ENCODE peak calls at places on chromosomes 5 and 9, in ten cellular contexts. One of them, this sample, is unnamed.

GRCh38 chr5:139862313-139862712 is 66.7 kb downstream of the PSD2 start:
- DNase-seq in stimulated activated CD4-positive, alpha-beta T cell treated with anti-CD3 and anti-CD28 coated beads, Interleukin-12 subunit alpha, Interleukin-12 subunit beta, amount 100 ng/mL, for 4 hours: no peak
- DNase-seq in amniotic stem cell: no peak
- DNase-seq in fibroblast of lung: peak
- DNase-seq in caudate nucleus: no peak
- DNase-seq in choroid plexus epithelial cell: peak
- DNase-seq in activated T-cell treated with anti-CD3 and anti-CD28 coated beads, Interleukin-2, amount 50 U/mL, for 72 hours: no peak
- DNase-seq in gastrocnemius medialis: no peak
- DNase-seq in stimulated activated CD8-positive, alpha-beta memory T cell treated with anti-CD3 and anti-CD28 coated beads, Interleukin-4, amount 100 ng/mL, for 24 hours: no peak
- DNase-seq in HTR-8/SVneo: no peak
- DNase-seq in this sample: no peak

GRCh38 chr5:2634399-2635176 is 116.9 kb downstream of the IRX2 start:
- DNase-seq in stimulated activated CD4-positive, alpha-beta T cell treated with anti-CD3 and anti-CD28 coated beads, Interleukin-12 subunit alpha, Interleukin-12 subunit beta, amount 100 ng/mL, for 4 hours: no peak
- DNase-seq in amniotic stem cell: no peak
- DNase-seq in fibroblast of lung: no peak
- DNase-seq in caudate nucleus: no peak
- DNase-seq in choroid plexus epithelial cell: no peak
- DNase-seq in activated T-cell treated with anti-CD3 and anti-CD28 coated beads, Interleukin-2, amount 50 U/mL, for 72 hours: no peak
- DNase-seq in gastrocnemius medialis: no peak
- DNase-seq in stimulated activated CD8-positive, alpha-beta memory T cell treated with anti-CD3 and anti-CD28 coated beads, Interleukin-4, amount 100 ng/mL, for 24 hours: no peak
- DNase-seq in HTR-8/SVneo: no peak
- DNase-seq in this sample: no peak

GRCh38 chr9:21381752-21382339 is 3.4 kb downstream of the IFNA2 start:
- DNase-seq in stimulated activated CD4-positive, alpha-beta T cell treated with anti-CD3 and anti-CD28 coated beads, Interleukin-12 subunit alpha, Interleukin-12 subunit beta, amount 100 ng/mL, for 4 hours: no peak
- DNase-seq in amniotic stem cell: no peak
- DNase-seq in fibroblast of lung: no peak
- DNase-seq in caudate nucleus: no peak
- DNase-seq in choroid plexus epithelial cell: no peak
- DNase-seq in activated T-cell treated with anti-CD3 and anti-CD28 coated beads, Interleukin-2, amount 50 U/mL, for 72 hours: peak
- DNase-seq in gastrocnemius medialis: no peak
- DNase-seq in stimulated activated CD8-positive, alpha-beta memory T cell treated with anti-CD3 and anti-CD28 coated beads, Interleukin-4, amount 100 ng/mL, for 24 hours: no peak
- DNase-seq in HTR-8/SVneo: no peak
- DNase-seq in this sample: no peak

GRCh38 chr5:123344819-123345426 is 78.3 kb downstream of the CEP120 start:
- DNase-seq in stimulated activated CD4-positive, alpha-beta T cell treated with anti-CD3 and anti-CD28 coated beads, Interleukin-12 subunit alpha, Interleukin-12 subunit beta, amount 100 ng/mL, for 4 hours: no peak
- DNase-seq in amniotic stem cell: peak
- DNase-seq in fibroblast of lung: peak
- DNase-seq in caudate nucleus: peak
- DNase-seq in choroid plexus epithelial cell: peak
- DNase-seq in activated T-cell treated with anti-CD3 and anti-CD28 coated beads, Interleukin-2, amount 50 U/mL, for 72 hours: no peak
- DNase-seq in gastrocnemius medialis: no peak
- DNase-seq in stimulated activated CD8-positive, alpha-beta memory T cell treated with anti-CD3 and anti-CD28 coated beads, Interleukin-4, amount 100 ng/mL, for 24 hours: no peak
- DNase-seq in HTR-8/SVneo: peak
- DNase-seq in this sample: peak

GRCh38 chr5:139205144-139205543 is 7.0 kb upstream of the SIL1 start:
- DNase-seq in stimulated activated CD4-positive, alpha-beta T cell treated with anti-CD3 and anti-CD28 coated beads, Interleukin-12 subunit alpha, Interleukin-12 subunit beta, amount 100 ng/mL, for 4 hours: no peak
- DNase-seq in amniotic stem cell: no peak
- DNase-seq in fibroblast of lung: no peak
- DNase-seq in caudate nucleus: no peak
- DNase-seq in choroid plexus epithelial cell: no peak
- DNase-seq in activated T-cell treated with anti-CD3 and anti-CD28 coated beads, Interleukin-2, amount 50 U/mL, for 72 hours: no peak
- DNase-seq in gastrocnemius medialis: no peak
- DNase-seq in stimulated activated CD8-positive, alpha-beta memory T cell treated with anti-CD3 and anti-CD28 coated beads, Interleukin-4, amount 100 ng/mL, for 24 hours: no peak
- DNase-seq in HTR-8/SVneo: no peak
- DNase-seq in this sample: no peak

GRCh38 chr9:100601216-100601615 is 23.3 kb downstream of the CAVIN4 start:
- DNase-seq in stimulated activated CD4-positive, alpha-beta T cell treated with anti-CD3 and anti-CD28 coated beads, Interleukin-12 subunit alpha, Interleukin-12 subunit beta, amount 100 ng/mL, for 4 hours: no peak
- DNase-seq in amniotic stem cell: no peak
- DNase-seq in fibroblast of lung: peak
- DNase-seq in caudate nucleus: peak
- DNase-seq in choroid plexus epithelial cell: peak
- DNase-seq in activated T-cell treated with anti-CD3 and anti-CD28 coated beads, Interleukin-2, amount 50 U/mL, for 72 hours: peak
- DNase-seq in gastrocnemius medialis: no peak
- DNase-seq in stimulated activated CD8-positive, alpha-beta memory T cell treated with anti-CD3 and anti-CD28 coated beads, Interleukin-4, amount 100 ng/mL, for 24 hours: no peak
- DNase-seq in HTR-8/SVneo: peak
- DNase-seq in this sample: peak

GRCh38 chr5:59418766-59419165 is 474.8 kb downstream of the PDE4D start:
- DNase-seq in stimulated activated CD4-positive, alpha-beta T cell treated with anti-CD3 and anti-CD28 coated beads, Interleukin-12 subunit alpha, Interleukin-12 subunit beta, amount 100 ng/mL, for 4 hours: no peak
- DNase-seq in amniotic stem cell: no peak
- DNase-seq in fibroblast of lung: no peak
- DNase-seq in caudate nucleus: no peak
- DNase-seq in choroid plexus epithelial cell: no peak
- DNase-seq in activated T-cell treated with anti-CD3 and anti-CD28 coated beads, Interleukin-2, amount 50 U/mL, for 72 hours: no peak
- DNase-seq in gastrocnemius medialis: no peak
- DNase-seq in stimulated activated CD8-positive, alpha-beta memory T cell treated with anti-CD3 and anti-CD28 coated beads, Interleukin-4, amount 100 ng/mL, for 24 hours: no peak
- DNase-seq in HTR-8/SVneo: no peak
- DNase-seq in this sample: no peak

GRCh38 chr9:8364021-8364782 is 564.6 kb upstream of the DMAC1 start:
- DNase-seq in stimulated activated CD4-positive, alpha-beta T cell treated with anti-CD3 and anti-CD28 coated beads, Interleukin-12 subunit alpha, Interleukin-12 subunit beta, amount 100 ng/mL, for 4 hours: no peak
- DNase-seq in amniotic stem cell: no peak
- DNase-seq in fibroblast of lung: no peak
- DNase-seq in caudate nucleus: peak
- DNase-seq in choroid plexus epithelial cell: no peak
- DNase-seq in activated T-cell treated with anti-CD3 and anti-CD28 coated beads, Interleukin-2, amount 50 U/mL, for 72 hours: no peak
- DNase-seq in gastrocnemius medialis: no peak
- DNase-seq in stimulated activated CD8-positive, alpha-beta memory T cell treated with anti-CD3 and anti-CD28 coated beads, Interleukin-4, amount 100 ng/mL, for 24 hours: no peak
- DNase-seq in HTR-8/SVneo: no peak
- DNase-seq in this sample: no peak

GRCh38 chr9:110583237-110583636 is 3.7 kb upstream of the SVEP1 start:
- DNase-seq in stimulated activated CD4-positive, alpha-beta T cell treated with anti-CD3 and anti-CD28 coated beads, Interleukin-12 subunit alpha, Interleukin-12 subunit beta, amount 100 ng/mL, for 4 hours: no peak
- DNase-seq in amniotic stem cell: no peak
- DNase-seq in fibroblast of lung: no peak
- DNase-seq in caudate nucleus: no peak
- DNase-seq in choroid plexus epithelial cell: peak
- DNase-seq in activated T-cell treated with anti-CD3 and anti-CD28 coated beads, Interleukin-2, amount 50 U/mL, for 72 hours: no peak
- DNase-seq in gastrocnemius medialis: no peak
- DNase-seq in stimulated activated CD8-positive, alpha-beta memory T cell treated with anti-CD3 and anti-CD28 coated beads, Interleukin-4, amount 100 ng/mL, for 24 hours: no peak
- DNase-seq in HTR-8/SVneo: peak
- DNase-seq in this sample: no peak

GRCh38 chr9:129895376-129896268 is 60.4 kb downstream of the USP20 start:
- DNase-seq in stimulated activated CD4-positive, alpha-beta T cell treated with anti-CD3 and anti-CD28 coated beads, Interleukin-12 subunit alpha, Interleukin-12 subunit beta, amount 100 ng/mL, for 4 hours: no peak
- DNase-seq in amniotic stem cell: no peak
- DNase-seq in fibroblast of lung: no peak
- DNase-seq in caudate nucleus: no peak
- DNase-seq in choroid plexus epithelial cell: no peak
- DNase-seq in activated T-cell treated with anti-CD3 and anti-CD28 coated beads, Interleukin-2, amount 50 U/mL, for 72 hours: peak
- DNase-seq in gastrocnemius medialis: no peak
- DNase-seq in stimulated activated CD8-positive, alpha-beta memory T cell treated with anti-CD3 and anti-CD28 coated beads, Interleukin-4, amount 100 ng/mL, for 24 hours: no peak
- DNase-seq in HTR-8/SVneo: no peak
- DNase-seq in this sample: no peak

GRCh38 chr5:1513326-1514026 is 10.3 kb downstream of the LPCAT1 start:
- DNase-seq in stimulated activated CD4-positive, alpha-beta T cell treated with anti-CD3 and anti-CD28 coated beads, Interleukin-12 subunit alpha, Interleukin-12 subunit beta, amount 100 ng/mL, for 4 hours: no peak
- DNase-seq in amniotic stem cell: no peak
- DNase-seq in fibroblast of lung: no peak
- DNase-seq in caudate nucleus: no peak
- DNase-seq in choroid plexus epithelial cell: no peak
- DNase-seq in activated T-cell treated with anti-CD3 and anti-CD28 coated beads, Interleukin-2, amount 50 U/mL, for 72 hours: no peak
- DNase-seq in gastrocnemius medialis: peak
- DNase-seq in stimulated activated CD8-positive, alpha-beta memory T cell treated with anti-CD3 and anti-CD28 coated beads, Interleukin-4, amount 100 ng/mL, for 24 hours: no peak
- DNase-seq in HTR-8/SVneo: no peak
- DNase-seq in this sample: no peak

GRCh38 chr9:121599186-121599871 is 52.1 kb upstream of the DAB2IP start:
- DNase-seq in stimulated activated CD4-positive, alpha-beta T cell treated with anti-CD3 and anti-CD28 coated beads, Interleukin-12 subunit alpha, Interleukin-12 subunit beta, amount 100 ng/mL, for 4 hours: no peak
- DNase-seq in amniotic stem cell: no peak
- DNase-seq in fibroblast of lung: peak
- DNase-seq in caudate nucleus: no peak
- DNase-seq in choroid plexus epithelial cell: no peak
- DNase-seq in activated T-cell treated with anti-CD3 and anti-CD28 coated beads, Interleukin-2, amount 50 U/mL, for 72 hours: no peak
- DNase-seq in gastrocnemius medialis: peak
- DNase-seq in stimulated activated CD8-positive, alpha-beta memory T cell treated with anti-CD3 and anti-CD28 coated beads, Interleukin-4, amount 100 ng/mL, for 24 hours: no peak
- DNase-seq in HTR-8/SVneo: peak
- DNase-seq in this sample: peak

GRCh38 chr5:10984021-10984420 is 223.0 kb upstream of the DAP start:
- DNase-seq in stimulated activated CD4-positive, alpha-beta T cell treated with anti-CD3 and anti-CD28 coated beads, Interleukin-12 subunit alpha, Interleukin-12 subunit beta, amount 100 ng/mL, for 4 hours: no peak
- DNase-seq in amniotic stem cell: no peak
- DNase-seq in fibroblast of lung: no peak
- DNase-seq in caudate nucleus: no peak
- DNase-seq in choroid plexus epithelial cell: no peak
- DNase-seq in activated T-cell treated with anti-CD3 and anti-CD28 coated beads, Interleukin-2, amount 50 U/mL, for 72 hours: no peak
- DNase-seq in gastrocnemius medialis: no peak
- DNase-seq in stimulated activated CD8-positive, alpha-beta memory T cell treated with anti-CD3 and anti-CD28 coated beads, Interleukin-4, amount 100 ng/mL, for 24 hours: no peak
- DNase-seq in HTR-8/SVneo: no peak
- DNase-seq in this sample: no peak

GRCh38 chr9:21031091-21031817 is at the start of gene HACD4:
- DNase-seq in stimulated activated CD4-positive, alpha-beta T cell treated with anti-CD3 and anti-CD28 coated beads, Interleukin-12 subunit alpha, Interleukin-12 subunit beta, amount 100 ng/mL, for 4 hours: peak
- DNase-seq in amniotic stem cell: no peak
- DNase-seq in fibroblast of lung: peak
- DNase-seq in caudate nucleus: peak
- DNase-seq in choroid plexus epithelial cell: peak
- DNase-seq in activated T-cell treated with anti-CD3 and anti-CD28 coated beads, Interleukin-2, amount 50 U/mL, for 72 hours: peak
- DNase-seq in gastrocnemius medialis: peak
- DNase-seq in stimulated activated CD8-positive, alpha-beta memory T cell treated with anti-CD3 and anti-CD28 coated beads, Interleukin-4, amount 100 ng/mL, for 24 hours: peak
- DNase-seq in HTR-8/SVneo: no peak
- DNase-seq in this sample: no peak

GRCh38 chr9:95316274-95316673 is 1.2 kb downstream of the FANCC start:
- DNase-seq in stimulated activated CD4-positive, alpha-beta T cell treated with anti-CD3 and anti-CD28 coated beads, Interleukin-12 subunit alpha, Interleukin-12 subunit beta, amount 100 ng/mL, for 4 hours: no peak
- DNase-seq in amniotic stem cell: no peak
- DNase-seq in fibroblast of lung: no peak
- DNase-seq in caudate nucleus: no peak
- DNase-seq in choroid plexus epithelial cell: no peak
- DNase-seq in activated T-cell treated with anti-CD3 and anti-CD28 coated beads, Interleukin-2, amount 50 U/mL, for 72 hours: no peak
- DNase-seq in gastrocnemius medialis: no peak
- DNase-seq in stimulated activated CD8-positive, alpha-beta memory T cell treated with anti-CD3 and anti-CD28 coated beads, Interleukin-4, amount 100 ng/mL, for 24 hours: no peak
- DNase-seq in HTR-8/SVneo: no peak
- DNase-seq in this sample: no peak

GRCh38 chr9:133333566-133333965 is 2.4 kb downstream of the SURF6 start:
- DNase-seq in stimulated activated CD4-positive, alpha-beta T cell treated with anti-CD3 and anti-CD28 coated beads, Interleukin-12 subunit alpha, Interleukin-12 subunit beta, amount 100 ng/mL, for 4 hours: no peak
- DNase-seq in amniotic stem cell: no peak
- DNase-seq in fibroblast of lung: no peak
- DNase-seq in caudate nucleus: no peak
- DNase-seq in choroid plexus epithelial cell: no peak
- DNase-seq in activated T-cell treated with anti-CD3 and anti-CD28 coated beads, Interleukin-2, amount 50 U/mL, for 72 hours: no peak
- DNase-seq in gastrocnemius medialis: peak
- DNase-seq in stimulated activated CD8-positive, alpha-beta memory T cell treated with anti-CD3 and anti-CD28 coated beads, Interleukin-4, amount 100 ng/mL, for 24 hours: no peak
- DNase-seq in HTR-8/SVneo: no peak
- DNase-seq in this sample: no peak

GRCh38 chr9:107635137-107635802 is 145.7 kb upstream of the KLF4 start:
- DNase-seq in stimulated activated CD4-positive, alpha-beta T cell treated with anti-CD3 and anti-CD28 coated beads, Interleukin-12 subunit alpha, Interleukin-12 subunit beta, amount 100 ng/mL, for 4 hours: no peak
- DNase-seq in amniotic stem cell: no peak
- DNase-seq in fibroblast of lung: peak
- DNase-seq in caudate nucleus: peak
- DNase-seq in choroid plexus epithelial cell: no peak
- DNase-seq in activated T-cell treated with anti-CD3 and anti-CD28 coated beads, Interleukin-2, amount 50 U/mL, for 72 hours: no peak
- DNase-seq in gastrocnemius medialis: no peak
- DNase-seq in stimulated activated CD8-positive, alpha-beta memory T cell treated with anti-CD3 and anti-CD28 coated beads, Interleukin-4, amount 100 ng/mL, for 24 hours: no peak
- DNase-seq in HTR-8/SVneo: no peak
- DNase-seq in this sample: no peak

GRCh38 chr5:148730955-148731898 is 76.9 kb upstream of the HTR4 start:
- DNase-seq in stimulated activated CD4-positive, alpha-beta T cell treated with anti-CD3 and anti-CD28 coated beads, Interleukin-12 subunit alpha, Interleukin-12 subunit beta, amount 100 ng/mL, for 4 hours: peak
- DNase-seq in amniotic stem cell: peak
- DNase-seq in fibroblast of lung: peak
- DNase-seq in caudate nucleus: peak
- DNase-seq in choroid plexus epithelial cell: peak
- DNase-seq in activated T-cell treated with anti-CD3 and anti-CD28 coated beads, Interleukin-2, amount 50 U/mL, for 72 hours: peak
- DNase-seq in gastrocnemius medialis: peak
- DNase-seq in stimulated activated CD8-positive, alpha-beta memory T cell treated with anti-CD3 and anti-CD28 coated beads, Interleukin-4, amount 100 ng/mL, for 24 hours: peak
- DNase-seq in HTR-8/SVneo: peak
- DNase-seq in this sample: peak

GRCh38 chr5:139848508-139849100 is 53.0 kb downstream of the PSD2 start:
- DNase-seq in stimulated activated CD4-positive, alpha-beta T cell treated with anti-CD3 and anti-CD28 coated beads, Interleukin-12 subunit alpha, Interleukin-12 subunit beta, amount 100 ng/mL, for 4 hours: peak
- DNase-seq in amniotic stem cell: no peak
- DNase-seq in fibroblast of lung: no peak
- DNase-seq in caudate nucleus: peak
- DNase-seq in choroid plexus epithelial cell: no peak
- DNase-seq in activated T-cell treated with anti-CD3 and anti-CD28 coated beads, Interleukin-2, amount 50 U/mL, for 72 hours: peak
- DNase-seq in gastrocnemius medialis: no peak
- DNase-seq in stimulated activated CD8-positive, alpha-beta memory T cell treated with anti-CD3 and anti-CD28 coated beads, Interleukin-4, amount 100 ng/mL, for 24 hours: peak
- DNase-seq in HTR-8/SVneo: no peak
- DNase-seq in this sample: no peak

GRCh38 chr5:104186100-104186499 is 623.5 kb upstream of the NUDT12 start:
- DNase-seq in stimulated activated CD4-positive, alpha-beta T cell treated with anti-CD3 and anti-CD28 coated beads, Interleukin-12 subunit alpha, Interleukin-12 subunit beta, amount 100 ng/mL, for 4 hours: no peak
- DNase-seq in amniotic stem cell: no peak
- DNase-seq in fibroblast of lung: peak
- DNase-seq in caudate nucleus: no peak
- DNase-seq in choroid plexus epithelial cell: peak
- DNase-seq in activated T-cell treated with anti-CD3 and anti-CD28 coated beads, Interleukin-2, amount 50 U/mL, for 72 hours: no peak
- DNase-seq in gastrocnemius medialis: peak
- DNase-seq in stimulated activated CD8-positive, alpha-beta memory T cell treated with anti-CD3 and anti-CD28 coated beads, Interleukin-4, amount 100 ng/mL, for 24 hours: no peak
- DNase-seq in HTR-8/SVneo: no peak
- DNase-seq in this sample: no peak

GRCh38 chr5:68154119-68154857 is 61.3 kb upstream of the PIK3R1 start:
- DNase-seq in stimulated activated CD4-positive, alpha-beta T cell treated with anti-CD3 and anti-CD28 coated beads, Interleukin-12 subunit alpha, Interleukin-12 subunit beta, amount 100 ng/mL, for 4 hours: no peak
- DNase-seq in amniotic stem cell: no peak
- DNase-seq in fibroblast of lung: no peak
- DNase-seq in caudate nucleus: no peak
- DNase-seq in choroid plexus epithelial cell: no peak
- DNase-seq in activated T-cell treated with anti-CD3 and anti-CD28 coated beads, Interleukin-2, amount 50 U/mL, for 72 hours: no peak
- DNase-seq in gastrocnemius medialis: no peak
- DNase-seq in stimulated activated CD8-positive, alpha-beta memory T cell treated with anti-CD3 and anti-CD28 coated beads, Interleukin-4, amount 100 ng/mL, for 24 hours: no peak
- DNase-seq in HTR-8/SVneo: no peak
- DNase-seq in this sample: no peak